ENCODE peak calls at places on chromosome 18, in four cellular contexts. One of them, this sample, is unnamed. For H3K27me3, the result is how much of the 10 kb centered on the place peaks cover.

GRCh38 chr18:63664571-63664970 is 2.9 kb upstream of the SERPINB3 start:
- DNase-seq in neural progenitor cell: no peak
- DNase-seq in GM23248: no peak
- DNase-seq in MM.1S: no peak
- DNase-seq in this sample: no peak

GRCh38 chr18:25759111-25759510 is 331.3 kb downstream of the SS18 start:
- DNase-seq in MM.1S: no peak
- DNase-seq in GM23248: no peak
- DNase-seq in neural progenitor cell: no peak
- DNase-seq in this sample: no peak

GRCh38 chr18:63787673-63788072 is 12.5 kb downstream of the SERPINB7 start:
- DNase-seq in MM.1S: no peak
- DNase-seq in GM23248: no peak
- DNase-seq in neural progenitor cell: no peak
- DNase-seq in this sample: no peak

GRCh38 chr18:41600693-41601391 is 354.2 kb upstream of the PIK3C3 start:
- DNase-seq in neural progenitor cell: no peak
- DNase-seq in MM.1S: no peak
- DNase-seq in GM23248: no peak
- DNase-seq in this sample: no peak

GRCh38 chr18:58354791-58355190 is 274.1 kb downstream of the ALPK2 start:
- DNase-seq in MM.1S: no peak
- DNase-seq in neural progenitor cell: no peak
- DNase-seq in GM23248: no peak
- DNase-seq in this sample: no peak

GRCh38 chr18:76564117-76564516 is 69.1 kb upstream of the ZNF516 start:
- DNase-seq in neural progenitor cell: no peak
- DNase-seq in MM.1S: no peak
- DNase-seq in GM23248: peak
- DNase-seq in this sample: no peak

GRCh38 chr18:26656944-26657536 is 108.7 kb upstream of the KCTD1 start:
- DNase-seq in GM23248: peak
- DNase-seq in MM.1S: peak
- DNase-seq in neural progenitor cell: peak
- DNase-seq in this sample: peak

GRCh38 chr18:36757081-36757480 is 71.7 kb downstream of the TPGS2 start:
- DNase-seq in GM23248: peak
- DNase-seq in neural progenitor cell: peak
- DNase-seq in MM.1S: peak
- DNase-seq in this sample: peak

GRCh38 chr18:75478996-75479870 is 51.7 kb upstream of the SMIM21 start:
- DNase-seq in MM.1S: peak
- DNase-seq in neural progenitor cell: peak
- DNase-seq in GM23248: peak
- DNase-seq in this sample: peak

GRCh38 chr18:23137093-23137640 is 1.9 kb downstream of the CABLES1 start:
- DNase-seq in neural progenitor cell: peak
- DNase-seq in GM23248: no peak
- DNase-seq in MM.1S: peak
- DNase-seq in this sample: no peak

GRCh38 chr18:62425465-62426190 is 97.2 kb upstream of the ZCCHC2 start:
- DNase-seq in MM.1S: peak
- DNase-seq in GM23248: peak
- DNase-seq in neural progenitor cell: peak
- DNase-seq in this sample: peak
- H3K4me3 ChIP-seq in MM.1S: no peak
- H3K4me3 ChIP-seq in GM23248: peak
- H3K4me3 ChIP-seq in neural progenitor cell: peak
- H3K4me3 ChIP-seq in this sample: no peak

DNA sequence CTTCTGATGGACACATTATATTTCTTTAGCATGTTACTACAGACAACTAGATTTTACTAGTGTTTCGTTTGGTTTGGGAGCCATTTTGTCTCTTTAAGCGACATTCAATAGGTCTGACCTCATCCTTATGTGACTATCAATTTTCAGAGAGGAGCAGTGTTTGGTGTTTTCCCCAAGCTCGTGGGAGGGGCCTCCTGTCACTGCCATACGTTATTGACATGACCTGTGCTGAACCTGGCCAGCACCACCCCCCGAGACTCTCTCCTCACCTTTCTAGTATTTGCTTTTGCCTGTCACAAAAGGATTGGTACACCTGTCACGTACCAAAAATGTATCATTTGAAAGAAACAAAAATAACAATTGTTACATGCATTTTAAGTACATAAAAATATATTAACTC is 69.3 kb downstream of the PSMG2 start:
- DNase-seq in neural progenitor cell: no peak
- DNase-seq in MM.1S: no peak
- DNase-seq in GM23248: no peak
- DNase-seq in this sample: no peak
- H2AFZ ChIP-seq in neural progenitor cell: no peak
- H2AFZ ChIP-seq in MM.1S: no peak
- H2AFZ ChIP-seq in GM23248: no peak
- H2AFZ ChIP-seq in this sample: no peak

GRCh38 chr18:80191264-80191663 is 56.0 kb downstream of the PARD6G start:
- DNase-seq in GM23248: no peak
- DNase-seq in MM.1S: no peak
- DNase-seq in neural progenitor cell: no peak
- DNase-seq in this sample: no peak

GRCh38 chr18:80193701-80194100 is 53.6 kb downstream of the PARD6G start:
- DNase-seq in neural progenitor cell: no peak
- DNase-seq in MM.1S: no peak
- DNase-seq in GM23248: no peak
- DNase-seq in this sample: no peak

GRCh38 chr18:80194874-80195570 is 52.3 kb downstream of the PARD6G start:
- DNase-seq in MM.1S: no peak
- DNase-seq in GM23248: no peak
- DNase-seq in neural progenitor cell: no peak
- DNase-seq in this sample: no peak

GRCh38 chr18:80191907-80192652 is 55.2 kb downstream of the PARD6G start:
- DNase-seq in MM.1S: no peak
- DNase-seq in GM23248: no peak
- DNase-seq in neural progenitor cell: no peak
- DNase-seq in this sample: no peak

DNA sequence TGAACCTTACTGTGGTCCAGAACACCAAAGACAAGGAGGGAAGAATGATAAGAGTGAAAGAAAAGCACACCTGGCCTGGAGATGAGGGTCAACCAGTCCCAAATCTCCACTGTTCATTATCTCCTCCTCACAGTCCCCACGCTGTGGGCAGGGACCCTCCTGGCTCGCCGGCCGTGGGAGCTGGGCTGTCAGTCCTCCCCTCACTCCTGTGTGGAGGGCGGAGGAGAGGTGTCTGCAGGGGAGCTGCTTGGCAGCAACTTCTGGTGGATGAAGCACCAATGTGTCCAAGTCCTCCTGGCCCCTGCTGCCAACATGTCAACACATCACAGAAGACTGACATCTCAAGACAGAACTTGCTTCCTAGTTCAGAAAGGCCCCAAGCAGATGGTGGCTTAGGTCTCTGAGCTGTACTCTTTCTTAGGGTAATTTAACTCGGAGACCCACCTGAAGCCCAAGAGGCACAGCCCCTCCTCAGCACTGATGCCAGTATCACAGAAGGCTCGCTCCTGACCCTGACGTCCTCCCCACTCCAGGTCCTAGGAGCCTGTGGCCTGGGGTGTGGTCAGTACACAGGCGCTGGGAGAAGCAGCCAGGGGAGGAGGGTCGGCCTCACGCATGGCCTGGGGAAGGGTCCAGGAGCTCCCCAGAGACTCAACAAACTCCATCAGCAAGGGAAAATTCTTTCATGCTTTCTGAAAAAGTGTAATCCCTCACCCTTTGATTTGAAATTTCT is 54.5 kb downstream of the PARD6G start:
- DNase-seq in neural progenitor cell: no peak
- DNase-seq in MM.1S: no peak
- DNase-seq in GM23248: no peak
- DNase-seq in this sample: no peak
- H3K27me3 ChIP-seq in neural progenitor cell: under half
- H3K27me3 ChIP-seq in MM.1S: under half
- H3K27me3 ChIP-seq in GM23248: under half
- H3K27me3 ChIP-seq in this sample: under half

DNA sequence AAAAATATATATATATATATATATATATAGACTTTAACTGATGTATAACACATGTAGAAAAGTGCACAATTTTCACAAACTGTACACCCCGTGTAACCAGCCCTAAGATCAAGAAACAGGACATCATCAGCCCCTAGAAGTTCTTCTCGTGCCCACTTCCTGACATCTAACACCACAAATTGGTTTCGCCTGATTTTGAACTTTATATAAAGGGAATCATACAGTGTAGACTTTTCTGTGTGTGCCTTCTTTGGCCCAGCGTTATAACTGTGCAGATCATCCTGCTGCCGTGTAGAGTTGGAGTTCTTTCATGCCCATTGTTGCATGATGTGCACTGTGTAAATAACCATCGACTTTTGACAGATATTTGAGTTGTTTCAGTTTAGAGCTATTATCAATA is 41.0 kb downstream of the SMAD7 start:
- DNase-seq in neural progenitor cell: no peak
- DNase-seq in GM23248: no peak
- DNase-seq in MM.1S: no peak
- DNase-seq in this sample: no peak
- H3K4me3 ChIP-seq in neural progenitor cell: no peak
- H3K4me3 ChIP-seq in GM23248: no peak
- H3K4me3 ChIP-seq in MM.1S: no peak
- H3K4me3 ChIP-seq in this sample: no peak

GRCh38 chr18:62663731-62664336 is 51.5 kb upstream of the PHLPP1 start:
- DNase-seq in neural progenitor cell: no peak
- DNase-seq in MM.1S: no peak
- DNase-seq in GM23248: peak
- DNase-seq in this sample: peak
- H2AFZ ChIP-seq in neural progenitor cell: no peak
- H2AFZ ChIP-seq in MM.1S: no peak
- H2AFZ ChIP-seq in GM23248: peak
- H2AFZ ChIP-seq in this sample: no peak